ENCODE peak calls at places on chromosomes 13 and 19, in eight cellular contexts. One of them, this sample, is unnamed.

GRCh38 chr19:42313840-42314755 is 989 bp downstream of the TMEM145 start:
- DNase-seq in tibial artery: no peak
- DNase-seq in progenitor cell of endocrine pancreas: no peak
- DNase-seq in lower lobe of right lung: no peak
- DNase-seq in upper lobe of right lung: no peak
- DNase-seq in colonic mucosa: no peak
- DNase-seq in CD4-positive, alpha-beta T cell: no peak
- DNase-seq in fibroblast of the aortic adventitia: no peak
- DNase-seq in this sample: no peak

GRCh38 chr19:43406297-43406696 is 8.4 kb upstream of the TEX101 start:
- DNase-seq in tibial artery: no peak
- DNase-seq in progenitor cell of endocrine pancreas: no peak
- DNase-seq in lower lobe of right lung: no peak
- DNase-seq in upper lobe of right lung: no peak
- DNase-seq in colonic mucosa: no peak
- DNase-seq in CD4-positive, alpha-beta T cell: no peak
- DNase-seq in fibroblast of the aortic adventitia: no peak
- DNase-seq in this sample: no peak

GRCh38 chr19:6412111-6412999 is 12.3 kb downstream of the KHSRP start:
- DNase-seq in tibial artery: no peak
- DNase-seq in progenitor cell of endocrine pancreas: peak
- DNase-seq in lower lobe of right lung: no peak
- DNase-seq in upper lobe of right lung: peak
- DNase-seq in colonic mucosa: peak
- DNase-seq in CD4-positive, alpha-beta T cell: peak
- DNase-seq in fibroblast of the aortic adventitia: no peak
- DNase-seq in this sample: no peak

GRCh38 chr19:41821003-41821735 is 23.3 kb downstream of the LYPD4 start:
- DNase-seq in tibial artery: no peak
- DNase-seq in progenitor cell of endocrine pancreas: no peak
- DNase-seq in lower lobe of right lung: peak
- DNase-seq in upper lobe of right lung: peak
- DNase-seq in colonic mucosa: peak
- DNase-seq in CD4-positive, alpha-beta T cell: no peak
- DNase-seq in fibroblast of the aortic adventitia: peak
- DNase-seq in this sample: no peak

GRCh38 chr13:76820759-76821158 is 65.4 kb downstream of the KCTD12 start:
- DNase-seq in tibial artery: peak
- DNase-seq in progenitor cell of endocrine pancreas: no peak
- DNase-seq in lower lobe of right lung: no peak
- DNase-seq in upper lobe of right lung: no peak
- DNase-seq in colonic mucosa: no peak
- DNase-seq in CD4-positive, alpha-beta T cell: no peak
- DNase-seq in fibroblast of the aortic adventitia: peak
- DNase-seq in this sample: no peak

GRCh38 chr19:51559240-51559639 is 11.8 kb upstream of the ZNF175 start:
- DNase-seq in tibial artery: no peak
- DNase-seq in progenitor cell of endocrine pancreas: no peak
- DNase-seq in lower lobe of right lung: no peak
- DNase-seq in upper lobe of right lung: no peak
- DNase-seq in colonic mucosa: no peak
- DNase-seq in CD4-positive, alpha-beta T cell: no peak
- DNase-seq in fibroblast of the aortic adventitia: no peak
- DNase-seq in this sample: no peak

GRCh38 chr19:40257096-40257517 is 28.0 kb downstream of the AKT2 start:
- DNase-seq in tibial artery: no peak
- DNase-seq in progenitor cell of endocrine pancreas: no peak
- DNase-seq in lower lobe of right lung: no peak
- DNase-seq in upper lobe of right lung: no peak
- DNase-seq in colonic mucosa: no peak
- DNase-seq in CD4-positive, alpha-beta T cell: no peak
- DNase-seq in fibroblast of the aortic adventitia: no peak
- DNase-seq in this sample: no peak

GRCh38 chr13:26957163-26957562 is 196.6 kb upstream of the GPR12 start:
- DNase-seq in tibial artery: no peak
- DNase-seq in progenitor cell of endocrine pancreas: no peak
- DNase-seq in lower lobe of right lung: no peak
- DNase-seq in upper lobe of right lung: no peak
- DNase-seq in colonic mucosa: no peak
- DNase-seq in CD4-positive, alpha-beta T cell: no peak
- DNase-seq in fibroblast of the aortic adventitia: no peak
- DNase-seq in this sample: no peak

GRCh38 chr19:49437231-49437630 is 4.1 kb downstream of the SLC17A7 start:
- DNase-seq in tibial artery: no peak
- DNase-seq in progenitor cell of endocrine pancreas: no peak
- DNase-seq in lower lobe of right lung: no peak
- DNase-seq in upper lobe of right lung: no peak
- DNase-seq in colonic mucosa: no peak
- DNase-seq in CD4-positive, alpha-beta T cell: no peak
- DNase-seq in fibroblast of the aortic adventitia: no peak
- DNase-seq in this sample: no peak

GRCh38 chr13:27997904-27998522 is 9.5 kb upstream of the URAD start:
- DNase-seq in tibial artery: no peak
- DNase-seq in progenitor cell of endocrine pancreas: no peak
- DNase-seq in lower lobe of right lung: no peak
- DNase-seq in upper lobe of right lung: peak
- DNase-seq in colonic mucosa: peak
- DNase-seq in CD4-positive, alpha-beta T cell: no peak
- DNase-seq in fibroblast of the aortic adventitia: peak
- DNase-seq in this sample: no peak

GRCh38 chr13:114108141-114108761 is 24.2 kb downstream of the RASA3 start:
- DNase-seq in tibial artery: peak
- DNase-seq in progenitor cell of endocrine pancreas: no peak
- DNase-seq in lower lobe of right lung: peak
- DNase-seq in upper lobe of right lung: peak
- DNase-seq in colonic mucosa: no peak
- DNase-seq in CD4-positive, alpha-beta T cell: peak
- DNase-seq in fibroblast of the aortic adventitia: no peak
- DNase-seq in this sample: no peak

GRCh38 chr13:41645313-41645712 is 188.0 kb downstream of the RGCC start:
- DNase-seq in tibial artery: peak
- DNase-seq in progenitor cell of endocrine pancreas: no peak
- DNase-seq in lower lobe of right lung: peak
- DNase-seq in upper lobe of right lung: no peak
- DNase-seq in colonic mucosa: no peak
- DNase-seq in CD4-positive, alpha-beta T cell: no peak
- DNase-seq in fibroblast of the aortic adventitia: peak
- DNase-seq in this sample: no peak

GRCh38 chr19:46788968-46789338 is 559 bp upstream of the SLC1A5 start:
- DNase-seq in tibial artery: no peak
- DNase-seq in progenitor cell of endocrine pancreas: no peak
- DNase-seq in lower lobe of right lung: no peak
- DNase-seq in upper lobe of right lung: no peak
- DNase-seq in colonic mucosa: no peak
- DNase-seq in CD4-positive, alpha-beta T cell: no peak
- DNase-seq in fibroblast of the aortic adventitia: no peak
- DNase-seq in this sample: no peak

GRCh38 chr13:35252536-35253205 is 223.8 kb downstream of the MAB21L1 start:
- DNase-seq in tibial artery: no peak
- DNase-seq in progenitor cell of endocrine pancreas: no peak
- DNase-seq in lower lobe of right lung: no peak
- DNase-seq in upper lobe of right lung: no peak
- DNase-seq in colonic mucosa: no peak
- DNase-seq in CD4-positive, alpha-beta T cell: no peak
- DNase-seq in fibroblast of the aortic adventitia: no peak
- DNase-seq in this sample: no peak

GRCh38 chr19:40424637-40425449 is 949 bp downstream of the SERTAD1 start:
- DNase-seq in tibial artery: no peak
- DNase-seq in progenitor cell of endocrine pancreas: no peak
- DNase-seq in lower lobe of right lung: no peak
- DNase-seq in upper lobe of right lung: no peak
- DNase-seq in colonic mucosa: peak
- DNase-seq in CD4-positive, alpha-beta T cell: no peak
- DNase-seq in fibroblast of the aortic adventitia: peak
- DNase-seq in this sample: no peak

GRCh38 chr13:82739881-82740280 is 1142.4 kb downstream of the SLITRK1 start:
- DNase-seq in tibial artery: no peak
- DNase-seq in progenitor cell of endocrine pancreas: no peak
- DNase-seq in lower lobe of right lung: no peak
- DNase-seq in upper lobe of right lung: no peak
- DNase-seq in colonic mucosa: no peak
- DNase-seq in CD4-positive, alpha-beta T cell: no peak
- DNase-seq in fibroblast of the aortic adventitia: peak
- DNase-seq in this sample: no peak

GRCh38 chr19:42351079-42351735 is 25.8 kb downstream of the MEGF8 start:
- DNase-seq in tibial artery: no peak
- DNase-seq in progenitor cell of endocrine pancreas: no peak
- DNase-seq in lower lobe of right lung: no peak
- DNase-seq in upper lobe of right lung: no peak
- DNase-seq in colonic mucosa: no peak
- DNase-seq in CD4-positive, alpha-beta T cell: no peak
- DNase-seq in fibroblast of the aortic adventitia: no peak
- DNase-seq in this sample: no peak

GRCh38 chr19:46639356-46640061 is 3.5 kb upstream of the GNG8 start:
- DNase-seq in tibial artery: peak
- DNase-seq in progenitor cell of endocrine pancreas: no peak
- DNase-seq in lower lobe of right lung: peak
- DNase-seq in upper lobe of right lung: peak
- DNase-seq in colonic mucosa: peak
- DNase-seq in CD4-positive, alpha-beta T cell: no peak
- DNase-seq in fibroblast of the aortic adventitia: peak
- DNase-seq in this sample: peak

GRCh38 chr19:35740108-35740422 is 2.2 kb downstream of the IGFLR1 start:
- DNase-seq in tibial artery: no peak
- DNase-seq in progenitor cell of endocrine pancreas: no peak
- DNase-seq in lower lobe of right lung: no peak
- DNase-seq in upper lobe of right lung: no peak
- DNase-seq in colonic mucosa: no peak
- DNase-seq in CD4-positive, alpha-beta T cell: no peak
- DNase-seq in fibroblast of the aortic adventitia: no peak
- DNase-seq in this sample: no peak

GRCh38 chr19:35739275-35740107 is 2.8 kb downstream of the IGFLR1 start:
- DNase-seq in tibial artery: no peak
- DNase-seq in progenitor cell of endocrine pancreas: no peak
- DNase-seq in lower lobe of right lung: no peak
- DNase-seq in upper lobe of right lung: no peak
- DNase-seq in colonic mucosa: no peak
- DNase-seq in CD4-positive, alpha-beta T cell: no peak
- DNase-seq in fibroblast of the aortic adventitia: no peak
- DNase-seq in this sample: no peak

GRCh38 chr19:35742121-35742724 is at the start of gene IGFLR1:
- DNase-seq in tibial artery: no peak
- DNase-seq in progenitor cell of endocrine pancreas: no peak
- DNase-seq in lower lobe of right lung: no peak
- DNase-seq in upper lobe of right lung: no peak
- DNase-seq in colonic mucosa: peak
- DNase-seq in CD4-positive, alpha-beta T cell: peak
- DNase-seq in fibroblast of the aortic adventitia: no peak
- DNase-seq in this sample: no peak

GRCh38 chr19:35740423-35741215 is 1.6 kb downstream of the IGFLR1 start:
- DNase-seq in tibial artery: peak
- DNase-seq in progenitor cell of endocrine pancreas: peak
- DNase-seq in lower lobe of right lung: peak
- DNase-seq in upper lobe of right lung: peak
- DNase-seq in colonic mucosa: peak
- DNase-seq in CD4-positive, alpha-beta T cell: peak
- DNase-seq in fibroblast of the aortic adventitia: peak
- DNase-seq in this sample: peak

GRCh38 chr19:35741216-35741541 is 1.1 kb downstream of the IGFLR1 start:
- DNase-seq in tibial artery: no peak
- DNase-seq in progenitor cell of endocrine pancreas: no peak
- DNase-seq in lower lobe of right lung: no peak
- DNase-seq in upper lobe of right lung: no peak
- DNase-seq in colonic mucosa: no peak
- DNase-seq in CD4-positive, alpha-beta T cell: no peak
- DNase-seq in fibroblast of the aortic adventitia: no peak
- DNase-seq in this sample: no peak
- TF ChIP-seq CTCF in tibial artery: no peak
- TF ChIP-seq CTCF in progenitor cell of endocrine pancreas: peak
- TF ChIP-seq CTCF in lower lobe of right lung: no peak
- TF ChIP-seq CTCF in upper lobe of right lung: no peak
- TF ChIP-seq CTCF in colonic mucosa: no peak
- TF ChIP-seq CTCF in CD4-positive, alpha-beta T cell: no peak
- TF ChIP-seq CTCF in fibroblast of the aortic adventitia: peak
- TF ChIP-seq CTCF in this sample: no peak

DNA sequence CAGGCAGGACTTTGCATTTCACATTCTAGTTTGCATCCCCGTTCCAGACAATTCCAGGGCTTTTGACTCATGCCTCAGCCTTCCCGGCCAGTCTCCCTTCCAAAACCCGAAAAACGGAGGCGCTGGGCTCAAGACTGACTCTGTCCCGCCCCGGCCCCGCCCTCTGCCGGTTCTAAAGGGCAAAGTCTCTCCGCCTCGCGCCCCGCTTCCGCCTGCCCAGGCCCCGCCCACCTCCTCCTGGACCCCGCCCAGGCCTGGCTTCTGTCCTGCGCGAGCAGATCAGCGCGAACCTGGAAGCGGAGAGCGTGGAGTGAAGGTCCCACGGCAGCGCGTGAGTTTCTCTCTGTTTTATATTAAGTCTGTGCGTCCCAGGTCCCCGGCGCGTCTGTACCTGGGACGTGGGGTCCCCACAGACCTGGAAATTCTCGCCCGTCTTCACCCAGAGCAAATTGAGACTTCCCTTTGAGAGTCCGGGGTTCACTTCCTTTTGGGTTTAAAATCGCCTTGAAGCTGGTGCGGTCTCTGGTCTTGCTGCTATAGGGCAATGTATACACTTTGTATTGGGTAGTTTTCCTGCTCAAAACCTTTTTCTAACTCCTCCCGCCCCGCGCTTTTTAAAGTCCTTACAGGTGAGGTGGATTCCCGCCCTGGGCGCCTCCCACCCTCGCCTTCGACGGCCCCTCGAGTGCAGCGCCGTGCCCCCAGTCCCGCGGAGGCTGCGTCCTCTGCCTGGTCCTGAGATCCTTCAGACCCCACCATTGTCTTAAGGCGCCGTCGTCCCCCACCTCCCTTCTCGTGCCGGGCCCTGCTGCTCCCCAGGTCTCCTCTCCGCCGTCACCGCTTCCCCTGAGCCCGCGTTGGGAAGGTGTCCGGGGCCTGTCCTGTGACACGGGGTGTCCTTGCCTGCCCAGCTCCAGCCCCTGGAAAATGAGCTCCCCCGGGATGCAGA is 31.2 kb downstream of the ZNF701 start:
- DNase-seq in tibial artery: peak
- DNase-seq in progenitor cell of endocrine pancreas: peak
- DNase-seq in lower lobe of right lung: peak
- DNase-seq in upper lobe of right lung: peak
- DNase-seq in colonic mucosa: peak
- DNase-seq in CD4-positive, alpha-beta T cell: peak
- DNase-seq in fibroblast of the aortic adventitia: peak
- DNase-seq in this sample: peak
- TF ChIP-seq CTCF in tibial artery: peak
- TF ChIP-seq CTCF in progenitor cell of endocrine pancreas: peak
- TF ChIP-seq CTCF in lower lobe of right lung: peak
- TF ChIP-seq CTCF in upper lobe of right lung: peak
- TF ChIP-seq CTCF in colonic mucosa: no peak
- TF ChIP-seq CTCF in CD4-positive, alpha-beta T cell: peak
- TF ChIP-seq CTCF in fibroblast of the aortic adventitia: peak
- TF ChIP-seq CTCF in this sample: peak

GRCh38 chr13:52454825-52455676 is at the start of gene CKAP2:
- DNase-seq in tibial artery: peak
- DNase-seq in progenitor cell of endocrine pancreas: peak
- DNase-seq in lower lobe of right lung: peak
- DNase-seq in upper lobe of right lung: peak
- DNase-seq in colonic mucosa: peak
- DNase-seq in CD4-positive, alpha-beta T cell: peak
- DNase-seq in fibroblast of the aortic adventitia: peak
- DNase-seq in this sample: peak
- TF ChIP-seq CTCF in tibial artery: no peak
- TF ChIP-seq CTCF in progenitor cell of endocrine pancreas: no peak
- TF ChIP-seq CTCF in lower lobe of right lung: no peak
- TF ChIP-seq CTCF in upper lobe of right lung: no peak
- TF ChIP-seq CTCF in colonic mucosa: no peak
- TF ChIP-seq CTCF in CD4-positive, alpha-beta T cell: no peak
- TF ChIP-seq CTCF in fibroblast of the aortic adventitia: no peak
- TF ChIP-seq CTCF in this sample: no peak

GRCh38 chr19:16328824-16329482 is 4.3 kb downstream of the KLF2 start:
- DNase-seq in tibial artery: no peak
- DNase-seq in progenitor cell of endocrine pancreas: no peak
- DNase-seq in lower lobe of right lung: peak
- DNase-seq in upper lobe of right lung: no peak
- DNase-seq in colonic mucosa: no peak
- DNase-seq in CD4-positive, alpha-beta T cell: peak
- DNase-seq in fibroblast of the aortic adventitia: peak
- DNase-seq in this sample: no peak
- TF ChIP-seq CTCF in tibial artery: no peak
- TF ChIP-seq CTCF in progenitor cell of endocrine pancreas: no peak
- TF ChIP-seq CTCF in lower lobe of right lung: no peak
- TF ChIP-seq CTCF in upper lobe of right lung: peak
- TF ChIP-seq CTCF in colonic mucosa: no peak
- TF ChIP-seq CTCF in CD4-positive, alpha-beta T cell: no peak
- TF ChIP-seq CTCF in fibroblast of the aortic adventitia: no peak
- TF ChIP-seq CTCF in this sample: no peak

This sample was measured in mesothelial cell of epicardium.